ENCODE peak calls at places on chromosomes 16 and 17, in six cellular contexts. T, F, E, A, X and K are unnamed samples.

GRCh38 chr17:30379303-30380105 is 777 bp downstream of the CPD start:
- DNase-seq in T (no peak), F (peak; percentile 23), E (no peak), A (no peak), X (peak; percentile 70), K (no peak)

GRCh38 chr16:5058476-5058875 is 7.3 kb downstream of the C16orf89 start:
- DNase-seq in T (no peak), F (no peak), E (no peak), A (no peak), X (no peak), K (no peak)

GRCh38 chr17:50211249-50212120 is 10.1 kb upstream of the COL1A1 start:
- DNase-seq in T (peak; percentile 78), F (no peak), E (no peak), A (no peak), X (peak; percentile 76), K (no peak)

GRCh38 chr17:60141111-60142018 is 8.4 kb upstream of the CA4 start:
- DNase-seq in T (peak; percentile 23), F (no peak), E (no peak), A (no peak), X (no peak), K (no peak)

GRCh38 chr17:39099686-39100293 is 51.6 kb downstream of the PLXDC1 start:
- DNase-seq in T (peak; percentile 27), F (no peak), E (no peak), A (no peak), X (peak; percentile 89), K (no peak)

GRCh38 chr16:56258508-56259424 is 67.5 kb downstream of the GNAO1 start:
- DNase-seq in T (no peak), F (peak; percentile 19), E (no peak), A (no peak), X (peak; percentile 62), K (no peak)

GRCh38 chr17:44604149-44605115 is 47.1 kb downstream of the FZD2 start:
- DNase-seq in T (no peak), F (no peak), E (no peak), A (no peak), X (no peak), K (no peak)

GRCh38 chr16:57258910-57259475 is 13.9 kb downstream of the ARL2BP start:
- DNase-seq in T (no peak), F (no peak), E (no peak), A (no peak), X (peak; percentile 24), K (no peak)

GRCh38 chr16:7231762-7232161 is 100.9 kb upstream of the RBFOX1 start:
- DNase-seq in T (no peak), F (no peak), E (no peak), A (no peak), X (no peak), K (no peak)

GRCh38 chr16:52603015-52603414 is 56.1 kb upstream of the TOX3 start:
- DNase-seq in T (no peak), F (no peak), E (no peak), A (no peak), X (no peak), K (no peak)

GRCh38 chr16:11964761-11965539 is at the start of gene TNFRSF17:
- DNase-seq in T (peak; percentile 55), F (no peak), E (no peak), A (no peak), X (no peak), K (peak; percentile 84)